ENCODE peak calls at places on chromosomes 7 and 10, in six cellular contexts. S is activated CD8-positive, alpha-beta T cell treated with anti-CD3 and anti-CD28 coated beads for 36 hours; A is IMR-90; B is GM06990; G is WTC11; Z is nephron progenitor cell. L is an unnamed sample.

GRCh38 chr7:36784991-36785940 is 61.0 kb upstream of the AOAH start:
- DNase-seq in Z (no peak), A (no peak), G (no peak), B (peak), S (peak), L (peak)

GRCh38 chr10:45353176-45353575 is 20.8 kb upstream of the ALOX5 start:
- DNase-seq in G (no peak), A (no peak), B (peak), Z (no peak), S (no peak), L (peak)

GRCh38 chr7:130292682-130293257 is at the start of gene CPA4:
- DNase-seq in A (peak), B (no peak), G (no peak), S (no peak), Z (no peak), L (no peak)

GRCh38 chr10:10499839-10500238 is 517.8 kb upstream of the CELF2 start:
- DNase-seq in Z (no peak), S (no peak), G (no peak), B (no peak), A (peak), L (no peak)

GRCh38 chr10:111836586-111836985 is 347.0 kb downstream of the GPAM start:
- DNase-seq in G (no peak), B (no peak), A (no peak), S (no peak), Z (no peak), L (no peak)

GRCh38 chr7:118478931-118479330 is 254.4 kb downstream of the ANKRD7 start:
- DNase-seq in Z (no peak), S (no peak), A (no peak), G (no peak), B (no peak), L (no peak)

GRCh38 chr10:103053659-103054581 is 135.8 kb downstream of the CNNM2 start:
- DNase-seq in G (peak), S (peak), B (peak), A (peak), Z (peak), L (peak)

GRCh38 chr7:42097756-42098155 is 139.3 kb downstream of the GLI3 start:
- DNase-seq in S (no peak), Z (no peak), A (peak), B (no peak), G (no peak), L (no peak)

GRCh38 chr10:52452600-52453493 is 138.8 kb downstream of the DKK1 start:
- DNase-seq in B (no peak), S (no peak), A (no peak), Z (no peak), G (no peak), L (no peak)

GRCh38 chr7:80440908-80441307 is 71.0 kb downstream of the GNAT3 start:
- DNase-seq in G (no peak), A (peak), Z (no peak), S (no peak), B (no peak), L (no peak)

GRCh38 chr7:130963349-130963748 is 229.3 kb upstream of the KLF14 start:
- DNase-seq in B (no peak), G (no peak), A (no peak), S (no peak), Z (no peak), L (no peak)

GRCh38 chr10:74244097-74244685 is 93.2 kb downstream of the ADK start:
- DNase-seq in A (peak), S (peak), B (no peak), G (no peak), Z (peak), L (no peak)

GRCh38 chr7:1227071-1227804 is 5.4 kb upstream of the UNCX start:
- DNase-seq in S (no peak), B (no peak), Z (peak), G (peak), A (no peak), L (no peak)

GRCh38 chr10:122170802-122171201 is 100.3 kb upstream of the BTBD16 start:
- DNase-seq in S (no peak), A (no peak), G (no peak), B (no peak), Z (no peak), L (no peak)

GRCh38 chr7:123918309-123918708 is 6.7 kb upstream of the SPAM1 start:
- DNase-seq in Z (no peak), S (no peak), B (no peak), G (no peak), A (no peak), L (no peak)
- TF ChIP-seq CTCF in Z (no peak), S (no peak), B (no peak), G (no peak), A (no peak), L (no peak)

GRCh38 chr10:36036137-36036536 is 394.0 kb upstream of the FZD8 start:
- DNase-seq in A (peak), Z (no peak), G (no peak), S (no peak), B (no peak), L (no peak)

GRCh38 chr10:36038316-36038715 is 396.2 kb upstream of the FZD8 start:
- DNase-seq in Z (no peak), G (no peak), S (no peak), B (no peak), A (no peak), L (no peak)

DNA sequence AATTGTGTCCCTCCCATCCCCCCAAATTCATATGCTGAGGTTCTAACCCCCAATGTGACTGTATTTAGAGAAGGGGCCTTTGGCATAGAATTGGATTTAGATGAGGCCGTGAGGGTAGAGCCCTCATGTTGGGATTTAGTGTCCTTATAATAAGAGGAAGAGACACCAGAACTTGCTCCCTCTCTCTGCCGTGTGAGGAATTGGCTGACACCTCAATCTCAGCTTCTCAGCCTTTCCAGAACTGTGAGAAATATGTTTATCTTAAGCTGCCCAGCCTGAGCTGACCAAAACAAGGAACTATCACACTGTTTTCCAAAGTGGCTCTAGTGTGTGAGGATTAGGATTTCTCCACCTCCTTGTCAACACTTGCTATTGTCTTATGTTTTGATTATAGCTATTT is 400.0 kb upstream of the FZD8 start:
- DNase-seq in Z (no peak), A (no peak), B (no peak), G (no peak), S (no peak), L (no peak)
- TF ChIP-seq CTCF in Z (no peak), A (no peak), B (no peak), G (no peak), S (no peak), L (peak)

GRCh38 chr7:155440018-155440410 is 17.9 kb upstream of the EN2 start:
- DNase-seq in G (no peak), Z (no peak), S (no peak), B (no peak), A (no peak), L (no peak)
- TF ChIP-seq CTCF in G (no peak), Z (no peak), S (no peak), B (no peak), A (no peak), L (no peak)

GRCh38 chr10:13276749-13277394 is 23.0 kb downstream of the PHYH start:
- DNase-seq in A (peak), Z (no peak), S (no peak), G (no peak), B (no peak), L (no peak)
- TF ChIP-seq CTCF in A (peak), Z (no peak), S (no peak), G (no peak), B (no peak), L (no peak)

GRCh38 chr10:22705534-22705933 is 8.8 kb downstream of the PIP4K2A start:
- DNase-seq in S (no peak), A (no peak), G (no peak), Z (no peak), B (no peak), L (no peak)
- TF ChIP-seq CTCF in S (no peak), A (no peak), G (no peak), Z (no peak), B (no peak), L (no peak)

DNA sequence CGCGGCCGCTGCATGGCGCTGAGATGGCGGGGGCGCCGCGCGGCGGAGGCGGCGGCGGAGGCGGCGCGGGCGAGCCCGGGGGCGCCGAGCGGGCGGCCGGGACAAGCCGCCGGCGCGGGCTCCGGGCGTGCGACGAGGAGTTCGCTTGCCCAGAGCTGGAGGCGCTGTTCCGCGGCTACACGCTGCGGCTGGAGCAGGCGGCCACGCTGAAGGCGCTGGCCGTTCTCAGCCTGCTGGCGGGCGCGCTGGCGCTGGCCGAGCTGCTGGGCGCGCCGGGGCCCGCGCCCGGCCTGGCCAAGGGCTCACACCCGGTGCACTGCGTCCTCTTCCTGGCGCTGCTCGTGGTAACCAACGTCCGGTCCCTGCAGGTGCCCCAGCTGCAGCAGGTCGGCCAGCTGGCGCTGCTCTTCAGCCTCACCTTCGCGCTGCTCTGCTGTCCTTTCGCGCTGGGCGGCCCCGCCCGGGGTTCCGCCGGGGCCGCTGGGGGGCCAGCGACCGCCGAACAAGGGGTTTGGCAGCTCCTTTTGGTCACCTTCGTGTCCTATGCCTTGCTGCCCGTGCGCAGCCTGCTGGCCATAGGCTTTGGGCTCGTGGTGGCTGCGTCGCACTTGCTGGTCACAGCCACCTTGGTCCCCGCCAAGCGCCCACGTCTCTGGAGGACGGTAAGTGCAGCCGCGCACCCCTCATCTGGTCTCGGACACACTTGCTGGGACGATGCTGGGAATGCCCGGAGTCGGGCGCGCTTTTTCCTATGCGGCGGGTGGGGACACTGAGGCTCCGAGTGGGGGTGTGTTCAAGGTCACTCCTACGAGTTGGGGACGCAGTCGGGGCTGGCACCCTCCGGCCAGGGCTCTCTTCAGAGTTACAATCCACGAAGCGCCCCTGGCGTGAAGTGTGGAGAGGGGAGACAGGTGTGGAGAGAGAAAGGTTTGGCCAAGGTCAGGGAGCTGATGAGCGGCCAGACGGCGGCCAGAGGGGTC is 643 bp downstream of the ADCY1 start:
- DNase-seq in A (peak), G (peak), Z (peak), S (no peak), B (peak), L (peak)
- TF ChIP-seq CTCF in A (peak), G (no peak), Z (no peak), S (no peak), B (peak), L (peak)

L was measured in GM13977.